ENCODE peak calls at places on chromosomes 12 and 14, in seven cellular contexts. H, I, F, X, M, E and N are unnamed samples.

GRCh38 chr12:27076930-27077329 is 5.4 kb downstream of the C12orf71 start:
- DNase-seq in H (no peak), I (no peak), F (no peak), X (no peak), M (no peak), E (peak), N (peak)

GRCh38 chr12:55724226-55724939 is 4.2 kb downstream of the RDH5 start:
- DNase-seq in H (peak), I (no peak), F (peak), X (peak), M (peak), E (peak), N (peak)

GRCh38 chr14:98903371-98903770 is 368.6 kb downstream of the BCL11B start:
- DNase-seq in H (no peak), I (no peak), F (no peak), X (no peak), M (no peak), E (no peak), N (no peak)

GRCh38 chr12:119025786-119026185 is 44.4 kb downstream of the SRRM4 start:
- DNase-seq in H (peak), I (no peak), F (no peak), X (no peak), M (no peak), E (no peak), N (no peak)

GRCh38 chr14:75654127-75654732 is 6.4 kb downstream of the ERG28 start:
- DNase-seq in H (peak), I (peak), F (peak), X (peak), M (peak), E (peak), N (peak)

GRCh38 chr14:82451675-82452074 is 918.0 kb upstream of the SEL1L start:
- DNase-seq in H (no peak), I (no peak), F (no peak), X (no peak), M (no peak), E (no peak), N (peak)

GRCh38 chr12:12983420-12984035 is 16.5 kb downstream of the HEBP1 start:
- DNase-seq in H (no peak), I (no peak), F (peak), X (peak), M (no peak), E (peak), N (peak)

GRCh38 chr14:38405851-38406630 is 150.1 kb upstream of the CLEC14A start:
- DNase-seq in H (peak), I (peak), F (no peak), X (peak), M (no peak), E (peak), N (peak)

GRCh38 chr12:127770123-127770522 is 496.8 kb upstream of the TMEM132C start:
- DNase-seq in H (no peak), I (no peak), F (no peak), X (no peak), M (no peak), E (no peak), N (no peak)

GRCh38 chr12:1171657-1172056 is 180.6 kb downstream of the ERC1 start:
- DNase-seq in H (no peak), I (peak), F (no peak), X (peak), M (no peak), E (no peak), N (peak)

GRCh38 chr12:80056845-80057244 is 42.5 kb upstream of the OTOGL start:
- DNase-seq in H (no peak), I (no peak), F (no peak), X (no peak), M (no peak), E (no peak), N (no peak)

GRCh38 chr12:28057856-28058615 is 85.5 kb upstream of the PTHLH start:
- DNase-seq in H (no peak), I (no peak), F (no peak), X (no peak), M (no peak), E (peak), N (no peak)

GRCh38 chr12:131121705-131122405 is 168.1 kb downstream of the ADGRD1 start:
- DNase-seq in H (peak), I (no peak), F (no peak), X (no peak), M (no peak), E (no peak), N (peak)

GRCh38 chr12:72053604-72054003 is 115.0 kb downstream of the TPH2 start:
- DNase-seq in H (no peak), I (no peak), F (peak), X (no peak), M (no peak), E (no peak), N (peak)

GRCh38 chr12:107461222-107461980 is 224.2 kb upstream of the PWP1 start:
- DNase-seq in H (no peak), I (no peak), F (no peak), X (no peak), M (no peak), E (peak), N (no peak)

GRCh38 chr14:73942180-73942579 is 7.7 kb downstream of the FAM161B start:
- DNase-seq in H (peak), I (no peak), F (no peak), X (no peak), M (no peak), E (no peak), N (no peak)

DNA sequence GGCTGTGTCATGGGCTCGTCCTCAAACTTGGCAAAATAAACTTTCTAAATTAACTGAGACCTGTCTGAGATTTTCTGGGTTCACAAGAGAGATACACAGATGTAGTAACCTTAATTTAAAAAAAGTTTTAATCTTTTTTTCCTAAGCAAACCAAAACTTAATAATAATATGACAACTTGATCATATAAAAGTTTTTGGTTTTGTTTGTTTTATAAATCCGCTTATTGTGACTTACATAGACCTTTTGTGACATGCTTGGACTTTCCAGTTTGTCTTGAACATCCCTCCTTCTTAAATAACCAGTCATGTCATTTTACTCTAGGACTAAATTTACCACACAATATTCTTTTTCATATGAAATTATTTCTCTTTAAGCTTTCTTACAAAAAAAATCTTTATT is 8.5 kb downstream of the RDH12 start:
- DNase-seq in H (no peak), I (no peak), F (no peak), X (no peak), M (no peak), E (no peak), N (peak)
- H2AK5ac ChIP-seq in H (no peak), I (no peak), F (no peak), X (no peak), M (no peak), E (no peak), N (no peak)

GRCh38 chr14:24414732-24415420 is 14.6 kb downstream of the CBLN3 start:
- DNase-seq in H (no peak), I (no peak), F (no peak), X (no peak), M (no peak), E (no peak), N (no peak)
- H2AK5ac ChIP-seq in H (no peak), I (no peak), F (no peak), X (no peak), M (no peak), E (no peak), N (no peak)

GRCh38 chr14:61360796-61361526 is 39.6 kb downstream of the PRKCH start:
- DNase-seq in H (no peak), I (no peak), F (no peak), X (no peak), M (no peak), E (no peak), N (peak)

GRCh38 chr14:61365667-61366194 is 44.4 kb downstream of the PRKCH start:
- DNase-seq in H (no peak), I (no peak), F (no peak), X (no peak), M (no peak), E (no peak), N (no peak)

GRCh38 chr14:61364243-61364642 is 42.9 kb downstream of the PRKCH start:
- DNase-seq in H (no peak), I (no peak), F (no peak), X (no peak), M (no peak), E (no peak), N (no peak)

GRCh38 chr14:61358812-61359211 is 37.4 kb downstream of the PRKCH start:
- DNase-seq in H (no peak), I (no peak), F (no peak), X (no peak), M (no peak), E (no peak), N (no peak)

DNA sequence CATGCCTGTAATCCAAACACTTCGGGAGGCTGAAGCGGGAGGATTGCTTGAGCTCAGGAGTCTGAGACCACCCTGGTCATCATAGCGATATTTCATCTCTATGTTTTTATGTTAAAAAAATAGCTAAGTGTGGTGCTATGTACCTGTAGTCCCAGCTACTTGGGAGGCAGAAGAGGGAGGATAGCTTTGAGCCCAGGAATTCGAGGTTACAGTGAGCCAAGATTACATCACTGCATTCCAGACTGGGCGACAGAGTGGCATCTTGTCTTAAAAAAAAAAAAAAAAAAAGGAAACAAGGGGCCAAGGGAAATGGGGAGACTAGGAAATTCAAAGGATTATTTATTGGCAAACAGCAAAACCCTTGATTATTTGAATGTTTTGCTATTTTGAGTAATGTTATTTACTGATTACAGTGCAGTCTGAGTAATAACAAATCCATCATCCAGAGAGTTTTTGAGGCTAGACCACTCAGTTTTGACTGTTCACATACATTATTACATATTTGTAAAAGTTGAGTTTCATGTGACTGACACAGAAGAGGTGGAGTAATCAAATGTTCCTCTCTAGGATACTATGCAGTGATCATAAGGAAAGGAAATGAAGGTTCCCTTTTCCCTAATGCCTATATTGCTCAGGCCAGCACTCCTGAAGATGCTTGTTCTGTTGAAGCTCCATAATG is 40.8 kb downstream of the PRKCH start:
- DNase-seq in H (no peak), I (no peak), F (no peak), X (no peak), M (no peak), E (no peak), N (peak)
- H2AK5ac ChIP-seq in H (no peak), I (no peak), F (no peak), X (no peak), M (no peak), E (no peak), N (no peak)

GRCh38 chr12:68967036-68967435 is 34.1 kb upstream of the CPM start:
- DNase-seq in H (no peak), I (no peak), F (no peak), X (no peak), M (no peak), E (no peak), N (no peak)
- H2AK5ac ChIP-seq in H (no peak), I (no peak), F (no peak), X (no peak), M (no peak), E (no peak), N (no peak)

DNA sequence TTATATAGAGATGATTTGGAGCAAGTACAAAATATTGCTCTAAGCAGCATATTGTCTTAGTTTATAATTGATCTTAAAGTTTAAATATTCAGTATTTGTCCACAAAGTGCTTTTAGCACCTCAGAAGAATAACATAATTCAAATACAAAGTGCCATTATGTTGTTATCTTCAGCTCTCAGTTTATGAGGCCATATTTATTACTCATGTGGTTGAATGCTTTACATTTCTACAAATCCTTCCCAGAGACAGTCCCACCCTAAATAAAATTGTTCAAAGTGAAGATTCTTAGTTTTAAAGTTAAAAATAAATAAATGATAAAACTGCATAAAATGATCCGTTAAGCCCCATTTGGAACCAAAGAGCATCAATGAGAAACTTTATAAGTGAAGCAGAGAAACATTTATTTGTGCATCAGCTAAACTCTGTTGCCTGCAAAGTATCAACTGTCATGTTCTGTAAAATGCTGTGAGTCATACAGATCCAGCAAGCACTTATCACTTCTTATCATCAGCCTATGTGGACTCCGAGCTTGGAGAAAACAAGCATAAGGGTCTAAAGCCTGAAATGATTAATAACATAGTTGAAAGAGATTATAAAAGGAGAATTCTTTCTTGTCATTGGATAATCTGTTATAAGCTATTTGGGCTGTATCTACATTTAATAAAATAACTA is 218.9 kb downstream of the ADAMTS20 start:
- DNase-seq in H (no peak), I (no peak), F (no peak), X (peak), M (no peak), E (peak), N (peak)
- H2AK5ac ChIP-seq in H (no peak), I (no peak), F (no peak), X (no peak), M (no peak), E (no peak), N (no peak)

DNA sequence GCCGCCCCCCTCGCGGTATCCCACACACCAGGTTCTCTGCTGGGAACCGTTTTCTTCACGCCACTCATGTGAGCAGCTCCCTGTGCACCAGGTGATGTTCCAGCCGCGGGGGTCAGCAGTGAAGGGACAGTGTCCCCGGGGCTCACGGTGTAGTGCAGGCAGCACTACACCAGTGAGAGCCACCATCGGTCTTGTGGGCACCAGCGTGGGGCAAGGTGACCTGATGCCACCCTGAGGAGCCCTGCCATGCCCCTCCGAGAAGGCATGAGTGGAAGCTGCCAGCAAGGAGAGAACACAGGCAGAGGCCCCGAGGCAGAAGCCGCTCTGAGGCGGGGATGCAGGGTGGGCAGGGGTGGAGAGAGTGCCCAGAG is 11.5 kb upstream of the FBRSL1 start:
- DNase-seq in H (no peak), I (no peak), F (no peak), X (no peak), M (no peak), E (no peak), N (no peak)
- H2AK5ac ChIP-seq in H (no peak), I (peak), F (no peak), X (no peak), M (no peak), E (no peak), N (no peak)

DNA sequence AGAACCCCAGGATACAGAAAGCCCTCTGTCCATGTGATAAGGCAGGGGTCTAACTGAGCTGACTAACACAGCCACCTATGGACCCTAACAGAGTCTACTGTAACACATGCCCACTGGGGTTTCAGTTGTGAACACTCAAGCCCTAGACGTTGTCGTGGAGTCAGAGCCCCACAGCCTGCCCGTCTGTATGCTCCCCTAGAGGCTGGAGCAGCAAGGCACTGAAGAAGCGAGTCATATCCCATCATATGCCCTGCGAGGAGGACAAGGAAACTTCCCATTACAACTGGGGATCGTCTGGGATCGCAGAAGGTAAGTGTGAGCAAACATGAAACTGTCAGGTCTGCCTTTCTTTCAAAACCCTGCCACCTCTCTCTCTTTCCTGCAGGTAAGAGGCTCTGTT is 138.1 kb downstream of the GPR65 start:
- DNase-seq in H (no peak), I (no peak), F (no peak), X (no peak), M (no peak), E (no peak), N (no peak)
- H2AK5ac ChIP-seq in H (no peak), I (no peak), F (no peak), X (no peak), M (no peak), E (no peak), N (no peak)